ENCODE peak calls at places on chromosomes 1 and 21, in seven cellular contexts. H, X, Q, W, V, L and N are unnamed samples.

GRCh38 chr1:216700779-216701178 is 22.4 kb downstream of the ESRRG start:
- DNase-seq in H (no peak), X (no peak), Q (no peak), W (no peak), V (no peak), L (no peak), N (no peak)

GRCh38 chr1:162633327-162633762 is 1.1 kb downstream of the DDR2 start:
- DNase-seq in H (no peak), X (no peak), Q (no peak), W (no peak), V (no peak), L (no peak), N (no peak)

GRCh38 chr1:232868793-232869491 is 63.7 kb downstream of the MAP10 start:
- DNase-seq in H (no peak), X (no peak), Q (peak; percentile 83), W (peak; percentile 43), V (no peak), L (no peak), N (no peak)

GRCh38 chr1:155008015-155008941 is 5.7 kb downstream of the ZBTB7B start:
- DNase-seq in H (no peak), X (no peak), Q (peak; percentile 71), W (no peak), V (peak; percentile 71), L (no peak), N (no peak)

GRCh38 chr1:63321788-63322247 is 549 bp upstream of the FOXD3 start:
- DNase-seq in H (no peak), X (no peak), Q (no peak), W (no peak), V (no peak), L (no peak), N (no peak)

GRCh38 chr1:11650331-11650991 is 3.8 kb downstream of the FBXO2 start:
- DNase-seq in H (no peak), X (peak; percentile 89), Q (peak; percentile 48), W (no peak), V (peak; percentile 84), L (peak; percentile 77), N (peak; percentile 78)

GRCh38 chr21:32336711-32337110 is 38.1 kb downstream of the MRAP start:
- DNase-seq in H (no peak), X (no peak), Q (no peak), W (peak; percentile 60), V (no peak), L (no peak), N (peak; percentile 41)

GRCh38 chr1:2290171-2290578 is 62.1 kb downstream of the SKI start:
- DNase-seq in H (no peak), X (no peak), Q (no peak), W (peak; percentile 49), V (no peak), L (no peak), N (peak; percentile 89)

DNA sequence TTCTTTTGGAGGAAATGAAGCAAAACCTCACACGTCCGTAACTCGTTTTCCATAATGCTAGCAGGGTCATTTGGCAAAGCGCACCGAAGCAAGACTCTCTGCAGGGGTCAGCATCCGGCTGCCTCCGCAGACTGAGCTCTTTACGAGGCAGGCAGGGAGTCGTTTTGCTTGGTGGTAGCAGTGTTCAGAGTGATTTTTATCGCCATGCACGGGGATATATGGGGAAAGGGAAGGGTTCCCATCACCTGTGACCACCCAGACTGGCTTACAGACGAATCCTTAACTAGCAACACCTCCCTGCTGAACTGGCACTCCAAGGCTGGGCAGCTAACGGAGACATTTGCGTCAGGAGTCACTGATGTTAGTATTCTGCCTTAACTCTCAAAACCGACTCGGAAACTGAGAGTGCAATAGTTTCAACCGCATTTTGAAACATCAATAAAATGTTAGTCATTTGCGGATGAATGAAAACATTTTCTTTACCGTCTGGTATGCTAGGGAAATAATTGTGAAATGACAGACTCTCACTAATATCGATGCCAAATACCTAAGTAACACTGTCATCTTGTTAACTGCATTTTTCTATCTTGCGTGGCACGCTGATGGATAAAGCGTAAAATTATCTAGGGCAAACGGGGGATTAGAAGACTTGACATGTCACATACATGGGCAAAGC is 2.2 kb upstream of the NEGR1 start:
- DNase-seq in H (peak; percentile 13), X (no peak), Q (no peak), W (peak; percentile 8), V (peak; percentile 19), L (peak; percentile 55), N (no peak)
- TF ChIP-seq POLR2A in H (no peak), X (no peak), Q (no peak), W (peak; percentile 18), V (no peak), L (no peak), N (no peak)

DNA sequence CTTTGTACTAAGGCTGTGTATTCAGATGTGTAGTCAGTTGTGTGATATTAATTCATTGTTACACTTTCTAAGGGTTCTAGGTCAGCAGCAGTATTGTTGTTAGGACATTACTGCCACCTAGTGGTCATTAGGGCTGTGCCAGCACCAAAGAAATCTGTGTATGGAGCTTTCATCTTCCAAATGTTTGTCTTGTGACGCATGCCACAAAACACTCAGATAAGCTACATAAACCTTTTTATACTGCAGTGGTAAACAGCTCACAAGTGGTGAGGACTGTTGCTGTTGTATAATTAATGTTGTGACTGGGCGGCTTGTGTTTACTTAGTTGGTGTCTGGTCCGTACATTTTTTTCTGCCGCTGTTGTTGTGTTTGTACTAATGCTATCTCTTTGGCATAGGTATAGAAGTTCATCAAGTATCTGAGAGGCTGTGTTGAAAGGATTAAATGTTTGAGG is 51.7 kb downstream of the S1PR1 start:
- DNase-seq in H (peak; percentile 88), X (peak; percentile 76), Q (peak; percentile 31), W (peak; percentile 50), V (peak; percentile 68), L (peak; percentile 59), N (peak; percentile 84)
- TF ChIP-seq POLR2A in H (no peak), X (no peak), Q (no peak), W (no peak), V (no peak), L (no peak), N (no peak)

DNA sequence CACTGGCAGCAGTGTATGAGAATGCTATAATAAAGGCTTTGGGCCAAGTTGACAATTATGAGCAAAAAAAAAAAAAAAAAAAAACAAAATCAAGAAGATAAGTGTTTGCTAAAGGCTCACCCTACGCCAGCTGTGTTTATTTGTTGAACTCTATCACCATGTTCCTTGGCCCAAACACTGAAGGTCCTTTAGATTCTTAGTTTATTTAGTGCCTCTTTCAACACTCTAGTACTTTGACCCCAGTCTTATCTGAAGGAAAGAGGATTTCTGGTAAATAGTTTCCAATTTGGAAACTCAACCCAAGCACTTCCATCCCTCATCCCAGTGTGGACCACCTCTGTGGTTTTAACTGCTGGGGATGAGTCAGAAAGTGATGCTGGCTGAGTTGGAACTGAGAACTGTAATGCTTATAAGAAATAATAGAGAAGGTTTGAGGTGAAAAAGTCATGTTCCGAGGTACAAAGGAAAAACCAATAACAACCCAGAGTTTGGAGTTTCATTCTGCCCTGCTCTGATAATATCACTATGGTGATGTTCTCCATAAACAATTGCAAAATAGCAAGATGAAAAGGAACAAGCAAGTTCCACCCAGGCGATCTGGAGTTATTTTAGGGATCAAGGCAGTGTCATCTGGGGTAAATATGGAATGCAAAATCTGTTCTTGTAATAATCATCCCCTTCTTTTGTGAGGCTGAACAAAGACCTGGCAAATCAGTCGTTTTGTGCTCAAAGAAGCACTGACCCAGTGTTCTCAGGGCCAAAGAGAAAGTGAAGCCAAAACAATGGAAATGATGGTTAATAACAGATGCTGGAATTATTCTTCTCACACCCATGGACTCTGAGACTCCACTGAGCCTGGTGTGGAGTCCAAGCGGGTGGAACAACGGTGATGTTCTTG is 19.7 kb upstream of the CAPZB start:
- DNase-seq in H (no peak), X (no peak), Q (no peak), W (no peak), V (no peak), L (peak; percentile 33), N (no peak)
- TF ChIP-seq POLR2A in H (no peak), X (no peak), Q (no peak), W (no peak), V (no peak), L (no peak), N (no peak)

GRCh38 chr1:23720256-23720995 is 22.8 kb upstream of the ELOA start:
- DNase-seq in H (no peak), X (no peak), Q (no peak), W (no peak), V (no peak), L (no peak), N (no peak)
- TF ChIP-seq POLR2A in H (no peak), X (no peak), Q (no peak), W (no peak), V (no peak), L (no peak), N (no peak)

GRCh38 chr1:244969355-244970235 is 105.3 kb upstream of the HNRNPU start:
- DNase-seq in H (peak; percentile 77), X (peak; percentile 72), Q (peak; percentile 78), W (peak; percentile 30), V (peak; percentile 77), L (peak; percentile 83), N (peak; percentile 88)

GRCh38 chr1:244968431-244968830 is 104.1 kb upstream of the HNRNPU start:
- DNase-seq in H (no peak), X (no peak), Q (no peak), W (no peak), V (no peak), L (no peak), N (no peak)

GRCh38 chr1:244970236-244970652 is 105.9 kb upstream of the HNRNPU start:
- DNase-seq in H (peak; percentile 77), X (peak; percentile 71), Q (peak; percentile 69), W (peak; percentile 38), V (no peak), L (no peak), N (peak; percentile 93)

GRCh38 chr1:244971524-244972216 is 107.3 kb upstream of the HNRNPU start:
- DNase-seq in H (peak; percentile 5), X (no peak), Q (no peak), W (no peak), V (no peak), L (no peak), N (peak; percentile 36)

GRCh38 chr1:244970661-244971523 is 106.5 kb upstream of the HNRNPU start:
- DNase-seq in H (peak; percentile 91), X (peak; percentile 92), Q (peak; percentile 93), W (peak; percentile 62), V (peak; percentile 93), L (peak; percentile 96), N (peak; percentile 97)
- TF ChIP-seq POLR2A in H (peak; percentile 68), X (peak; percentile 34), Q (peak; percentile 73), W (peak; percentile 81), V (peak; percentile 89), L (peak; percentile 58), N (peak; percentile 93)